ENCODE peak calls at places on chromosomes 6 and 20, in seven cellular contexts. S, O, N, Y, Z, Q and J are unnamed samples.

GRCh38 chr20:62118113-62119043 is 3.9 kb upstream of the LSM14B start:
- DNase-seq in Q (no peak), N (no peak), O (no peak), Z (no peak), Y (no peak), S (no peak), J (no peak)

GRCh38 chr20:34268851-34269668 is 27.8 kb downstream of the ASIP start:
- DNase-seq in Z (no peak), Y (peak), S (no peak), O (peak), Q (peak), N (peak), J (peak)

GRCh38 chr6:151137441-151137984 is 102.3 kb upstream of the AKAP12 start:
- DNase-seq in S (no peak), Y (no peak), Z (no peak), Q (no peak), N (no peak), O (no peak), J (no peak)

GRCh38 chr6:106462923-106463557 is 102.5 kb downstream of the CRYBG1 start:
- DNase-seq in Y (no peak), Z (no peak), S (no peak), Q (no peak), N (no peak), O (no peak), J (no peak)

GRCh38 chr20:47113362-47114118 is 218.9 kb downstream of the EYA2 start:
- DNase-seq in S (peak), Q (no peak), Z (no peak), Y (no peak), N (no peak), O (no peak), J (peak)

GRCh38 chr6:48664850-48665249 is 553.9 kb upstream of the PTCHD4 start:
- DNase-seq in Q (no peak), Z (no peak), Y (no peak), S (peak), N (peak), O (no peak), J (no peak)

GRCh38 chr6:134436281-134436815 is 118.4 kb upstream of the SGK1 start:
- DNase-seq in O (peak), N (peak), Y (peak), Q (no peak), Z (no peak), S (peak), J (peak)

GRCh38 chr20:63766695-63767426 is 27.3 kb downstream of the SLC2A4RG start:
- DNase-seq in Q (no peak), N (no peak), S (no peak), O (no peak), Z (no peak), Y (no peak), J (no peak)